ENCODE peak calls at places on chromosome 16, in five cellular contexts. K, J, Y, Z and B are unnamed samples.

GRCh38 chr16:25108054-25108453 is 3.5 kb upstream of the LCMT1 start:
- DNase-seq in Z (no peak), J (peak), Y (no peak), K (peak), B (no peak)

GRCh38 chr16:73068546-73069401 is 20.8 kb upstream of the ZFHX3 start:
- DNase-seq in K (no peak), Y (peak), J (no peak), Z (no peak), B (peak)

GRCh38 chr16:4103741-4104140 is 12.5 kb downstream of the ADCY9 start:
- DNase-seq in K (no peak), Z (no peak), J (no peak), Y (no peak), B (no peak)

GRCh38 chr16:17011712-17012111 is 459.0 kb downstream of the XYLT1 start:
- DNase-seq in J (no peak), K (no peak), Z (no peak), Y (no peak), B (no peak)

GRCh38 chr16:59164461-59164860 is 430.3 kb upstream of the GOT2 start:
- DNase-seq in Z (no peak), J (no peak), Y (no peak), K (no peak), B (no peak)

GRCh38 chr16:66375451-66375850 is 9.0 kb downstream of the CDH5 start:
- DNase-seq in K (no peak), Y (no peak), Z (no peak), J (no peak), B (no peak)

GRCh38 chr16:57894390-57895080 is 76.4 kb downstream of the CNGB1 start:
- DNase-seq in K (no peak), Z (no peak), J (no peak), Y (no peak), B (no peak)

GRCh38 chr16:26491962-26492361 is 574.8 kb upstream of the C16orf82 start:
- DNase-seq in Z (no peak), Y (no peak), K (no peak), J (no peak), B (no peak)

GRCh38 chr16:68406458-68407041 is 41.8 kb downstream of the SMPD3 start:
- DNase-seq in Y (no peak), J (no peak), K (no peak), Z (peak), B (peak)

GRCh38 chr16:80319181-80319580 is 221.6 kb upstream of the DYNLRB2 start:
- DNase-seq in Z (no peak), J (peak), Y (no peak), K (peak), B (peak)

GRCh38 chr16:10663146-10663545 is 31.6 kb downstream of the TEKT5 start:
- DNase-seq in K (no peak), Z (no peak), J (no peak), Y (no peak), B (no peak)